ENCODE peak calls at places on chromosomes 13 and 19, in nine cellular contexts. T is Panc1; F is tibial artery; M is lung; J is fibroblast of lung; W is CD8-positive, alpha-beta T cell; Q is CD4-positive, alpha-beta T cell; R is breast epithelium; K is brain microvascular endothelial cell. C is an unnamed sample.

GRCh38 chr19:30160426-30160825 is 211.8 kb upstream of the ZNF536 start:
- DNase-seq in W (no peak), T (no peak), R (no peak), F (no peak), K (no peak), M (no peak), Q (no peak), J (no peak), C (no peak)

GRCh38 chr19:19444694-19445155 is 39.2 kb downstream of the GATAD2A start:
- DNase-seq in R (no peak), F (no peak), J (peak), T (no peak), K (no peak), Q (no peak), W (peak), M (no peak), C (no peak)

GRCh38 chr19:30148039-30148438 is 206.0 kb downstream of the URI1 start:
- DNase-seq in T (no peak), K (no peak), J (no peak), R (no peak), W (no peak), F (no peak), M (no peak), Q (no peak), C (peak)

GRCh38 chr19:11496391-11497163 is 9.1 kb downstream of the ZNF653 start:
- DNase-seq in W (peak), K (peak), M (peak), T (no peak), Q (peak), R (no peak), F (peak), J (peak), C (peak)

GRCh38 chr13:40130871-40131636 is 475.6 kb downstream of the COG6 start:
- DNase-seq in K (peak), M (no peak), J (peak), F (no peak), W (no peak), Q (no peak), T (no peak), R (no peak), C (peak)

GRCh38 chr13:78160793-78161192 is 242.2 kb upstream of the EDNRB start:
- DNase-seq in F (no peak), K (no peak), M (no peak), W (no peak), Q (no peak), R (no peak), T (no peak), J (peak), C (no peak)

GRCh38 chr19:51621178-51621577 is 9.0 kb downstream of the SIGLEC5 start:
- DNase-seq in T (no peak), W (no peak), K (no peak), R (no peak), M (no peak), Q (no peak), J (no peak), F (no peak), C (no peak)

GRCh38 chr13:98576963-98577822 is at the start of gene STK24:
- DNase-seq in R (no peak), F (no peak), J (peak), K (peak), M (peak), T (no peak), Q (no peak), W (peak), C (peak)

GRCh38 chr19:11708457-11708856 is 30.3 kb downstream of the ZNF823 start:
- DNase-seq in Q (no peak), K (no peak), J (no peak), W (no peak), R (no peak), F (no peak), T (no peak), M (no peak), C (no peak)

GRCh38 chr19:31290926-31291590 is 58.2 kb downstream of the TSHZ3 start:
- DNase-seq in M (no peak), K (no peak), Q (no peak), J (peak), T (no peak), R (no peak), F (no peak), W (no peak), C (no peak)

GRCh38 chr19:10454267-10454666 is 33.9 kb downstream of the PDE4A start:
- DNase-seq in W (no peak), Q (no peak), T (no peak), K (no peak), M (no peak), J (no peak), R (no peak), F (no peak), C (no peak)

GRCh38 chr13:35672611-35673010 is 196.1 kb upstream of the MAB21L1 start:
- DNase-seq in W (no peak), J (peak), M (no peak), Q (no peak), K (no peak), R (no peak), T (no peak), F (no peak), C (no peak)

GRCh38 chr19:13215572-13216380 is 65.6 kb downstream of the IER2 start:
- DNase-seq in T (no peak), J (peak), M (no peak), W (peak), F (no peak), K (no peak), R (no peak), Q (no peak), C (peak)

GRCh38 chr19:51354742-51355148 is 11.4 kb downstream of the ETFB start:
- DNase-seq in K (peak), T (no peak), W (peak), Q (no peak), R (no peak), M (no peak), F (no peak), J (peak), C (no peak)

GRCh38 chr13:20487927-20488326 is 37.7 kb downstream of the CRYL1 start:
- DNase-seq in J (no peak), T (no peak), F (no peak), W (no peak), Q (no peak), K (no peak), R (no peak), M (no peak), C (no peak)

GRCh38 chr13:20492036-20492435 is 33.6 kb downstream of the CRYL1 start:
- DNase-seq in J (peak), M (no peak), Q (no peak), K (no peak), W (no peak), T (no peak), R (no peak), F (no peak), C (no peak)

GRCh38 chr13:20494656-20495055 is 31.0 kb downstream of the CRYL1 start:
- DNase-seq in T (no peak), Q (no peak), J (no peak), W (no peak), R (no peak), M (no peak), F (no peak), K (no peak), C (no peak)

GRCh38 chr13:20492641-20493040 is 33.0 kb downstream of the CRYL1 start:
- DNase-seq in J (peak), R (no peak), K (peak), W (no peak), Q (no peak), T (no peak), F (no peak), M (no peak), C (no peak)

GRCh38 chr13:20489185-20489820 is 36.4 kb downstream of the CRYL1 start:
- DNase-seq in K (peak), W (no peak), J (no peak), M (no peak), R (no peak), F (peak), Q (no peak), T (peak), C (peak)
- TF ChIP-seq CTCF in K (peak), W (no peak), J (peak), M (peak), R (peak), F (no peak), Q (peak), T (peak), C (no peak)

GRCh38 chr19:3701200-3701599 is 932 bp upstream of the PIP5K1C start:
- DNase-seq in F (no peak), W (no peak), M (no peak), T (no peak), J (no peak), Q (no peak), K (no peak), R (no peak), C (no peak)
- H3K27ac ChIP-seq in F (no peak), W (no peak), M (no peak), T (no peak), J (no peak), Q (no peak), K (no peak), R (no peak), C (no peak)

DNA sequence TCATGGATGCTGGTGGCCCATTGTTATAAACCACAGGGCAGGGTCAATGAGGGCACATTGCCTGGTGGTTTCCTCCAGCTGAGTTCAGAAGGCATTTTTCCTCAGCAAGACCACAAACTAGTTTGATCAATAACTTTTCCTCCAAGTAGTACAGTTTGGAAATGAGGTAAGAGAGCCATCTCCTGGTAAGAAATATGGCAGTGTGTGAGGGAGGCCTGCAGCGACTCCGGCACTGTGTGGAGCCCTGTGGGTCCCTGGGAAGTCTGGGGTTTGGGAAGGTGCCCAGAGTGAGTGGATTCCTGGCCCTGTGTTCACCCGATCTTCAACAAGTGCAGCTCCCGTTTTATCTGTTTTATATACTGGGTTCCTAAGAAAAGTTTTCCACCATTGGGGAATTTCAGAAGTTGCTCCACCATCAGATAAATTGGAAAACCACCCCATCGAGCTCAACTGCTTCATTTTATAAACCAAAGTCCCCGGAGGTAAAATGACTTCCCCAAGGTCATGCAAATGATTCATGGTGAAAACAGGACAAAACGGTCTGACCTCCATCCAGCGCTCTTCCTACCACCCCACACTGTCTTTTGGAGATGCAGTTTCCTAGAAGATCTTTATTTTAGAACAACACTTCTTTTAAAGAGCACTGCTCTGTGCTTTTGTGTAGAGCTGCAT is 148.4 kb downstream of the KATNAL1 start:
- DNase-seq in W (no peak), F (no peak), J (peak), K (peak), Q (no peak), T (no peak), M (no peak), R (no peak), C (peak)
- TF ChIP-seq CTCF in W (peak), F (no peak), J (peak), K (peak), Q (peak), T (no peak), M (no peak), R (no peak), C (peak)

GRCh38 chr13:110023729-110024645 is 237.6 kb upstream of the IRS2 start:
- DNase-seq in F (peak), R (no peak), K (no peak), M (no peak), T (no peak), Q (no peak), J (no peak), W (no peak), C (no peak)

GRCh38 chr13:110028838-110029621 is 242.6 kb upstream of the IRS2 start:
- DNase-seq in W (no peak), F (no peak), J (no peak), T (no peak), Q (no peak), M (no peak), R (no peak), K (no peak), C (no peak)

GRCh38 chr13:110028311-110028710 is 241.9 kb upstream of the IRS2 start:
- DNase-seq in T (no peak), Q (no peak), M (no peak), R (no peak), J (no peak), K (no peak), F (no peak), W (no peak), C (no peak)

GRCh38 chr13:110027470-110028240 is 241.3 kb upstream of the IRS2 start:
- DNase-seq in J (no peak), T (no peak), R (no peak), M (no peak), F (no peak), K (no peak), Q (no peak), W (no peak), C (no peak)

GRCh38 chr13:110024646-110024980 is 238.2 kb upstream of the IRS2 start:
- DNase-seq in Q (no peak), T (no peak), W (no peak), F (no peak), K (no peak), M (no peak), J (no peak), R (no peak), C (no peak)
- H3K27ac ChIP-seq in Q (no peak), T (no peak), W (no peak), F (peak), K (no peak), M (no peak), J (no peak), R (no peak), C (no peak)

DNA sequence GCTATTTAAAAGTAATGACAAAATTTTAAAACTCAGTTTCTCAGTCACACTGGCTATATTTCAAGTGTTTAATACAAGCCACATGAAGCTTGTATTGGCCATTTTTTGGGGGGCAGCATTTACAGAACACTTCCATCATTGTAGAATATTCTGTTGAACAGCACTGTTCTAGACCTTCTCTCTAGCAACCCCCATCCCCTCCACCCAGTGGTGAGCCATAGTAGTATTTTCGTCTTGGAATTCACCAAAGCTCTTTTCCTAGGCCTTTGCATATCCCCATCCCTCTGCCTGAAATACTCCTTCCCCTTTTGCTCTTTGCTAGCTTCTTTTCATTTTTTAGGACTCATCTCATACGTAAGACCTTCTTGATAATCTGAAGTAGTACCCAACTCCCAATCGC is 99.5 kb downstream of the ZC3H13 start:
- DNase-seq in F (no peak), J (no peak), W (no peak), Q (no peak), R (no peak), T (no peak), M (no peak), K (no peak), C (no peak)
- TF ChIP-seq CTCF in F (no peak), J (no peak), W (no peak), Q (no peak), R (no peak), T (no peak), M (no peak), K (no peak), C (no peak)

DNA sequence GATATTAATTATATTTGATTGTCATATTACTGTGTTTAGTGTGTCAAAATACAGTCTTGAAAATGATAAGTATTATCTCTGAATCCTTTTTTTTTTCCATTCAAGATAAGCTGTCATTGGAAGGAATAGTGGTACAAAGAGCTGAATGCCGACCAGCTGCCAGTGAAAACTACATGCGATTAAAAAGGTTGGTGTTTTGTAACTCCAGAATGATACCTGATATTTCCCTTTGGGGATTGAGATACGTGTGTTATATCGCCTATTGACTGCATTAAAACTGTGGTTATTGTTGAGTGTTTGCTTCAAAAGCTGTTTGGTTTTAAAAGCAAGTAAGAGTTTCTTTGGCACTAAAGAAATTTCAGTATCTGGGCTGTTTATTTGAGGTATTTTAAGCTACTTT is 6.5 kb upstream of the KCTD4 start:
- DNase-seq in F (no peak), M (no peak), J (peak), T (no peak), R (no peak), K (no peak), W (no peak), Q (no peak), C (no peak)
- H3K27ac ChIP-seq in F (peak), M (no peak), J (peak), T (no peak), R (no peak), K (peak), W (no peak), Q (no peak), C (peak)

GRCh38 chr19:33813391-33814101 is 16.9 kb downstream of the KCTD15 start:
- DNase-seq in T (no peak), J (no peak), R (no peak), F (peak), W (no peak), Q (no peak), K (no peak), M (no peak), C (no peak)

GRCh38 chr19:33811246-33811645 is 14.6 kb downstream of the KCTD15 start:
- DNase-seq in Q (no peak), K (no peak), T (no peak), W (no peak), F (no peak), J (no peak), M (no peak), R (no peak), C (no peak)

GRCh38 chr19:33811736-33812387 is 15.2 kb downstream of the KCTD15 start:
- DNase-seq in F (no peak), K (no peak), J (no peak), W (no peak), Q (no peak), T (no peak), R (no peak), M (no peak), C (no peak)

GRCh38 chr19:33814181-33815165 is 17.8 kb downstream of the KCTD15 start:
- DNase-seq in Q (no peak), W (no peak), F (peak), T (no peak), R (peak), J (no peak), K (no peak), M (no peak), C (no peak)

DNA sequence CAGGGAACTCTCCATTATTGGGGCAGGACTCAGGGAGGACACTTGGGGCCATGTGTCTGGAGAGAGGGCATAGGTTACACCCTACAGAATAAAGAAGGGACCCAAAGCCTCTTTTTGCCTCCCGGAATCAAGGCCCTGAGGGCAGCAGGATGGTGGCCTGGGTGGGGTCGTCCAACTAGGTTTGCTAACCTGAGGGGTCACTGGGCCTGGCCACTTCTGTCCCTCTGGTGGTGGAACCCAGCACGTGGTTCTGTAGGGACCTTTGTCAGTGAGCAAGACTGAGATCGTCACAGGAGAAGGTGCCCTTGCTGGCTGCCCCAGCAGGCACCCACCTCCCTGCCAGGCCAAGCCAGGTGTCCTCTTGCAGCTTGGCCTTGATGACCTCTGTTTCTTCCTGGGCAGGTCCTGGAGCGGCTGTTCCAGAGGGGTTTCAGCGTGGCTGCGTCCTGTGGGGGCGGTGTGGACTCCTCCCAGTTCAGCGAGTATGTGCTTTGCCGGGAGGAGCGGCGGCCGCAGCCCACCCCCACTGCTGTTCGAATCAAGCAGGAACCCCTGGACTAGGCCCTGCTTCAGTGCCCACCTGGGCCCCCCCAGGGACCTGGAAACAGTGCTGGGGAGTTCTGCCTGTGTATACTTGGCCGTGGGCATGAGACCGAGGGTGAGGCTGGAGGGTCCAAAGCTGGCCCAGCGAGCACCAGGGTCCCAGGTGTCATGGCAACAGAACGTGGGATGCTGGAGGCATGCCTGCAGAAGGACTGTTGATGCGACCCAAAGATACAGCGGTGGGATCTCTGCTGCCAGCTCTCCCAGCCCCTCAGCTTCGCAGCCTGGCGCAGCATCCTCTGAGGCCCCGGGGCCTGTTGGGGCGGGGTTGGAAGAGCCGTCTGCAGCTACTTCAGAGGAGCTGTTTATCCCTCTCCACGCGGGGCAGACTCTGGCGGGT is 16.0 kb downstream of the KCTD15 start:
- DNase-seq in M (no peak), F (peak), R (no peak), K (no peak), W (no peak), Q (no peak), J (no peak), T (no peak), C (no peak)
- TF ChIP-seq CTCF in M (no peak), F (no peak), R (no peak), K (no peak), W (no peak), Q (no peak), J (peak), T (no peak), C (no peak)

DNA sequence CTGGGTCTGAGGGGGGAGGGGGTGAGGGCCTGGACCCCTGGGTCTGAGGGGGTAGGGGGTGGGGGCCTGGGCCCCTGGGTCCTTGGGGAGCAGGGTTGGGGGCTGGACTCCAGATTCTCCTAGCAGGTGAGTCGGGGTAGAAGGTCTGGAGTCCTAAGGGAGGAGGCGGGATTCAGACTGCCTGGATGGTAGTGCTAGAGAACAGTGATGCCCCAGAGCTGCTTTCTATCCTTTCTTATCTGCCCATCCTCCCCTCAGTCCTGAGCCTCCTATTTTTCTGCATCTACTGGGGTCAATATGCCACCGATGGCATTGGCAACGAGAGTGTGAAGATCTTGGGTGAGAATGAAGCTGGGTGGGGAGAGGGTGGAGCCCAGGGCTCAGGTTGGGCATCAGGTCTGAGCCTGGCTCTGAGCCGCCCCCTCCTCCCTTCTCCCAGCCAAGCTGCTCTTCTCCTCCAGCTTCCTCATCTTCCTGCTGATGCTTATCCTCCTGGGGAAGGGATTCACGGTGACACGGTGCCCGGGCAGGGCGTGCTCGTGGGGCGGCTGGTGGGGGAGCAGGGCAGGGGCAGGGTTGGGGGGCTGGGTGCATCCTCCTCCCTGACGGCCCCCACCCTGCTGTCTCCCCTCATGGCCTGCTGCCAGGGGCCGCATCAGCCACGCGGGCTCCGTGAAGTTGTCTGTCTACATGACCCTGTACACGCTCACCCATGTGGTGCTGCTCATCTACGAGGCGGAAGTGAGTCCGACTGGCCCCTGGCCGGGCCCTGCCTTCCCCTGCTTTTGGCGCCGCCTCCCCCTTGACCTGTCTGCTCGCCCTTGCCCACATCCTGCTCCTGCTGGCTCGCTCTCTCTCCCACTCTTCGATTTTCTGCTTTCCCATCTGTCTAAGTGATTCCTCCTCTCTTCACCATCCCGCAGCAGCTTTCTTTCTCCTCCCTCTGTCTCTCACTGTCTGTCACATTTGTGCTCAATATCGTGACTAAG is 3.4 kb downstream of the TMEM145 start:
- DNase-seq in F (no peak), W (no peak), R (no peak), M (peak), J (no peak), T (no peak), Q (no peak), K (no peak), C (no peak)
- H3K27ac ChIP-seq in F (no peak), W (no peak), R (no peak), M (no peak), J (no peak), T (no peak), Q (no peak), K (no peak), C (no peak)

C was measured in RWPE1.